ENCODE peak calls at places on chromosomes 11 and 22, in four cellular contexts. One of them, this sample, is unnamed.

GRCh38 chr11:124199702-124200101 is 16.6 kb downstream of the OR10D3 start:
- DNase-seq in NCI-H774: no peak
- DNase-seq in stimulated activated CD4-positive, alpha-beta T cell treated with anti-CD3 and anti-CD28 coated beads, Interleukin-2, amount 100 ng/mL, for 4 hours: no peak
- DNase-seq in Ammon's horn: no peak
- DNase-seq in this sample: no peak

GRCh38 chr22:24592846-24593809 is at the start of gene LRRC75B:
- DNase-seq in NCI-H774: peak
- DNase-seq in Ammon's horn: peak
- DNase-seq in stimulated activated CD4-positive, alpha-beta T cell treated with anti-CD3 and anti-CD28 coated beads, Interleukin-2, amount 100 ng/mL, for 4 hours: no peak
- DNase-seq in this sample: no peak

GRCh38 chr11:111694851-111695250 is 71.3 kb downstream of the PPP2R1B start:
- DNase-seq in Ammon's horn: peak
- DNase-seq in NCI-H774: no peak
- DNase-seq in stimulated activated CD4-positive, alpha-beta T cell treated with anti-CD3 and anti-CD28 coated beads, Interleukin-2, amount 100 ng/mL, for 4 hours: no peak
- DNase-seq in this sample: no peak

GRCh38 chr22:20471126-20471833 is 24.3 kb downstream of the KLHL22 start:
- DNase-seq in NCI-H774: no peak
- DNase-seq in stimulated activated CD4-positive, alpha-beta T cell treated with anti-CD3 and anti-CD28 coated beads, Interleukin-2, amount 100 ng/mL, for 4 hours: no peak
- DNase-seq in Ammon's horn: no peak
- DNase-seq in this sample: no peak

GRCh38 chr22:16949561-16949960 is 58.5 kb downstream of the GAB4 start:
- DNase-seq in Ammon's horn: peak
- DNase-seq in stimulated activated CD4-positive, alpha-beta T cell treated with anti-CD3 and anti-CD28 coated beads, Interleukin-2, amount 100 ng/mL, for 4 hours: no peak
- DNase-seq in NCI-H774: no peak
- DNase-seq in this sample: no peak

GRCh38 chr22:21713428-21714058 is 22.1 kb downstream of the YPEL1 start:
- DNase-seq in stimulated activated CD4-positive, alpha-beta T cell treated with anti-CD3 and anti-CD28 coated beads, Interleukin-2, amount 100 ng/mL, for 4 hours: no peak
- DNase-seq in NCI-H774: no peak
- DNase-seq in Ammon's horn: no peak
- DNase-seq in this sample: no peak

GRCh38 chr11:11841121-11841604 is 609 bp upstream of the USP47 start:
- DNase-seq in stimulated activated CD4-positive, alpha-beta T cell treated with anti-CD3 and anti-CD28 coated beads, Interleukin-2, amount 100 ng/mL, for 4 hours: no peak
- DNase-seq in NCI-H774: peak
- DNase-seq in Ammon's horn: peak
- DNase-seq in this sample: no peak

GRCh38 chr11:35639591-35640179 is 21.4 kb downstream of the FJX1 start:
- DNase-seq in NCI-H774: no peak
- DNase-seq in stimulated activated CD4-positive, alpha-beta T cell treated with anti-CD3 and anti-CD28 coated beads, Interleukin-2, amount 100 ng/mL, for 4 hours: no peak
- DNase-seq in Ammon's horn: no peak
- DNase-seq in this sample: no peak

GRCh38 chr22:36331912-36332622 is 55.7 kb downstream of the MYH9 start:
- DNase-seq in Ammon's horn: no peak
- DNase-seq in stimulated activated CD4-positive, alpha-beta T cell treated with anti-CD3 and anti-CD28 coated beads, Interleukin-2, amount 100 ng/mL, for 4 hours: no peak
- DNase-seq in NCI-H774: no peak
- DNase-seq in this sample: no peak

GRCh38 chr11:109320595-109320994 is 101.4 kb upstream of the C11orf87 start:
- DNase-seq in NCI-H774: no peak
- DNase-seq in Ammon's horn: no peak
- DNase-seq in stimulated activated CD4-positive, alpha-beta T cell treated with anti-CD3 and anti-CD28 coated beads, Interleukin-2, amount 100 ng/mL, for 4 hours: no peak
- DNase-seq in this sample: no peak

GRCh38 chr11:129804012-129804411 is 11.6 kb upstream of the TMEM45B start:
- DNase-seq in Ammon's horn: no peak
- DNase-seq in stimulated activated CD4-positive, alpha-beta T cell treated with anti-CD3 and anti-CD28 coated beads, Interleukin-2, amount 100 ng/mL, for 4 hours: no peak
- DNase-seq in NCI-H774: no peak
- DNase-seq in this sample: no peak

GRCh38 chr11:76196849-76197248 is 9.5 kb downstream of the WNT11 start:
- DNase-seq in NCI-H774: no peak
- DNase-seq in Ammon's horn: no peak
- DNase-seq in stimulated activated CD4-positive, alpha-beta T cell treated with anti-CD3 and anti-CD28 coated beads, Interleukin-2, amount 100 ng/mL, for 4 hours: no peak
- DNase-seq in this sample: no peak

GRCh38 chr11:58675344-58676155 is 53.1 kb downstream of the CNTF start:
- DNase-seq in Ammon's horn: peak
- DNase-seq in stimulated activated CD4-positive, alpha-beta T cell treated with anti-CD3 and anti-CD28 coated beads, Interleukin-2, amount 100 ng/mL, for 4 hours: peak
- DNase-seq in NCI-H774: peak
- DNase-seq in this sample: peak

This sample was measured in activated T-cell treated with anti-CD3 and anti-CD28 coated beads, Interleukin-2, amount 50 U/mL, for 4 hours.